ENCODE peak calls at places on chromosomes 11 and 22, in four cellular contexts. I is right atrium auricular region, C is IMR-90, G is thoracic aorta. Z is an unnamed sample. For H3K4me1, the result is how much of the 10 kb centered on the place peaks cover.

GRCh38 chr11:102268985-102269470 is 48.3 kb upstream of the BIRC3 start:
- DNase-seq in C (no peak), I (no peak), G (no peak), Z (no peak)

GRCh38 chr22:26354707-26355106 is 74.4 kb upstream of the ASPHD2 start:
- DNase-seq in C (no peak), I (no peak), G (no peak), Z (no peak)

GRCh38 chr11:29018631-29019030 is 910.4 kb downstream of the METTL15 start:
- DNase-seq in I (no peak), C (peak), G (no peak), Z (no peak)

GRCh38 chr22:27240298-27240885 is 561.2 kb downstream of the MN1 start:
- DNase-seq in C (peak), I (no peak), G (no peak), Z (peak)

GRCh38 chr11:64742940-64743590 is 877 bp downstream of the RASGRP2 start:
- DNase-seq in C (no peak), I (peak), G (no peak), Z (peak)

GRCh38 chr11:126063510-126063858 is 818 bp upstream of the CDON start:
- DNase-seq in I (no peak), C (no peak), G (no peak), Z (no peak)

GRCh38 chr11:85088286-85088685 is 538.9 kb downstream of the DLG2 start:
- DNase-seq in I (no peak), G (no peak), C (peak), Z (no peak)

GRCh38 chr22:19143967-19144400 is 467 bp downstream of the ESS2 start:
- DNase-seq in G (no peak), I (no peak), C (peak), Z (no peak)

GRCh38 chr11:114615448-114616361 is 20.1 kb upstream of the NXPE4 start:
- DNase-seq in C (no peak), G (no peak), I (no peak), Z (no peak)

GRCh38 chr11:78656984-78657383 is 82.3 kb upstream of the NARS2 start:
- DNase-seq in G (no peak), I (peak), C (no peak), Z (no peak)

GRCh38 chr11:19879309-19880087 is 166.9 kb downstream of the NAV2 start:
- DNase-seq in G (no peak), C (no peak), I (no peak), Z (no peak)

GRCh38 chr22:39518996-39519680 is 1.2 kb upstream of the ATF4 start:
- DNase-seq in G (no peak), I (no peak), C (peak), Z (no peak)

GRCh38 chr11:9906043-9906791 is 242.3 kb downstream of the SWAP70 start:
- DNase-seq in I (no peak), G (no peak), C (peak), Z (no peak)

GRCh38 chr11:27409742-27410141 is 46.7 kb upstream of the CCDC34 start:
- DNase-seq in G (no peak), I (no peak), C (no peak), Z (no peak)

GRCh38 chr11:103537904-103538502 is 428.8 kb downstream of the DYNC2H1 start:
- DNase-seq in I (no peak), C (peak), G (no peak), Z (peak)

GRCh38 chr11:11966354-11966741 is 42.1 kb downstream of the DKK3 start:
- DNase-seq in C (no peak), I (no peak), G (no peak), Z (no peak)

GRCh38 chr11:17735823-17736772 is 1.5 kb downstream of the KCNC1 start:
- DNase-seq in G (no peak), I (no peak), C (no peak), Z (peak)

GRCh38 chr11:117175104-117175503 is 3.4 kb upstream of the SIDT2 start:
- DNase-seq in C (no peak), I (no peak), G (no peak), Z (no peak)

GRCh38 chr11:123684601-123685000 is 30.2 kb upstream of the SCN3B start:
- DNase-seq in I (no peak), G (no peak), C (no peak), Z (no peak)

GRCh38 chr11:104946907-104947306 is 21.5 kb downstream of the CASP4 start:
- DNase-seq in C (peak), G (no peak), I (no peak), Z (peak)

GRCh38 chr11:65888163-65888814 is at the start of gene FIBP:
- DNase-seq in I (peak), G (peak), C (peak), Z (peak)

GRCh38 chr22:36212896-36213295 is 11.3 kb upstream of the APOL4 start:
- DNase-seq in G (no peak), I (no peak), C (no peak), Z (no peak)

GRCh38 chr22:48979482-48979881 is 848.2 kb downstream of the BRD1 start:
- DNase-seq in G (no peak), C (no peak), I (no peak), Z (no peak)

GRCh38 chr11:77761481-77761880 is 59.0 kb downstream of the RSF1 start:
- DNase-seq in G (no peak), C (no peak), I (no peak), Z (no peak)

GRCh38 chr11:66302656-66303055 is 11.0 kb downstream of the TMEM151A start:
- DNase-seq in I (no peak), C (no peak), G (no peak), Z (no peak)

GRCh38 chr11:15468471-15468870 is 353.7 kb downstream of the INSC start:
- DNase-seq in C (peak), I (no peak), G (no peak), Z (no peak)

GRCh38 chr22:37166675-37167066 is 17.0 kb upstream of the IL2RB start:
- DNase-seq in G (peak), I (peak), C (peak), Z (peak)

GRCh38 chr11:110000045-110000502 is 93.1 kb upstream of the ZC3H12C start:
- DNase-seq in I (no peak), G (no peak), C (peak), Z (no peak)

GRCh38 chr11:79200398-79201070 is 240.3 kb downstream of the TENM4 start:
- DNase-seq in C (no peak), I (no peak), G (no peak), Z (no peak)

GRCh38 chr11:95682552-95682951 is 107.0 kb downstream of the FAM76B start:
- DNase-seq in C (peak), G (no peak), I (no peak), Z (no peak)

GRCh38 chr22:46829140-46829891 is 66.9 kb downstream of the TBC1D22A start:
- DNase-seq in I (no peak), C (peak), G (no peak), Z (no peak)

GRCh38 chr11:111766834-111767142 is 599 bp upstream of the PPP2R1B start:
- DNase-seq in I (no peak), C (no peak), G (no peak), Z (no peak)

GRCh38 chr22:24707477-24707816 is 67.1 kb downstream of the PIWIL3 start:
- DNase-seq in I (no peak), G (no peak), C (no peak), Z (no peak)

DNA sequence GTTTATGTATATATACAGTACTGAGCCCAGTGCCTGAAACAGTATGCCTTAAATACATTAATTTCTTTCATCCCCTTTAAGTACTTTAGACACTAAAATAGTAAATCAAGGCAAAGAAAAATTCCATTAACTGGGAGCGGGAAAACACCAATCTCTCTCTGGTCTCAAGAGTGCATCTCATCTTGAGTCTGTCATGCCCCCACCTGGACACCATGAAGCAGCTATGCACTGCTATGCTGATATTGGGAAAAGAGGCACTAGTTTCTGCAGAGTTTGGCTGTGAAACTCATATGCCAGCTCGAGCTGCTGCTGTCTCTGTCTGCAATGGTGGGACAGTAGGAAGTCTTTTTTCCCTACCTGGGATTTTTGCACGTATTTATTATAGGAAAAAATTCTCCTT is 754.4 kb upstream of the RAG2 start:
- DNase-seq in G (no peak), C (no peak), I (no peak), Z (no peak)
- TF ChIP-seq CTCF in G (no peak), C (no peak), I (no peak), Z (no peak)

GRCh38 chr11:59201376-59201775 is 11.4 kb downstream of the MPEG1 start:
- DNase-seq in I (no peak), G (no peak), C (no peak), Z (no peak)

GRCh38 chr11:59199546-59200420 is 12.9 kb downstream of the MPEG1 start:
- DNase-seq in I (no peak), C (no peak), G (no peak), Z (no peak)

GRCh38 chr11:59197990-59198389 is 14.7 kb downstream of the MPEG1 start:
- DNase-seq in C (peak), G (peak), I (peak), Z (peak)

GRCh38 chr11:59196777-59197176 is 15.9 kb downstream of the MPEG1 start:
- DNase-seq in C (no peak), G (no peak), I (no peak), Z (no peak)

DNA sequence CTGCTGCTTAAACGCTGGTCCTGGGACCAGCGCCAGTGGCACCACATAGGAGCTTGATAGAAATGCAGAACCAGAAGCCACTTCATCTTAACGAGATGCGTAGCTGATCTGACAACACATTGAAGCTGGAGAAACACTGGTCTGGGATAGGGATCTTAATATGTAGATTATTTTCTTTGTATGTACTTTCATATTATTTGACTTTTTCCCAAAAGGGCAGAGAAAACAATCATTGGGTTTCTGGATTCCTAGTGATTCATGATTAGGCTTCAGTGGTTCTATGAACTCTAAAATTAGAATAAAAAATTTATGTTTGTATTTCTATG is 12.3 kb downstream of the MPEG1 start:
- DNase-seq in C (no peak), I (no peak), G (no peak), Z (no peak)
- H3K4me1 ChIP-seq in C (under half), I (under half), G (under half), Z (under half)

GRCh38 chr22:45462034-45462655 is 40.5 kb upstream of the FBLN1 start:
- DNase-seq in G (no peak), C (no peak), I (no peak), Z (no peak)
- TF ChIP-seq CTCF in G (no peak), C (no peak), I (no peak), Z (peak)

GRCh38 chr11:61485080-61485479 is 23.5 kb upstream of the LRRC10B start:
- DNase-seq in I (no peak), G (no peak), C (no peak), Z (no peak)

GRCh38 chr11:61486779-61487178 is 21.8 kb upstream of the LRRC10B start:
- DNase-seq in C (no peak), G (no peak), I (no peak), Z (no peak)

GRCh38 chr11:61486004-61486615 is 22.4 kb upstream of the LRRC10B start:
- DNase-seq in I (no peak), G (no peak), C (no peak), Z (no peak)

GRCh38 chr11:61482513-61482912 is 26.0 kb upstream of the LRRC10B start:
- DNase-seq in I (no peak), G (no peak), C (no peak), Z (no peak)

DNA sequence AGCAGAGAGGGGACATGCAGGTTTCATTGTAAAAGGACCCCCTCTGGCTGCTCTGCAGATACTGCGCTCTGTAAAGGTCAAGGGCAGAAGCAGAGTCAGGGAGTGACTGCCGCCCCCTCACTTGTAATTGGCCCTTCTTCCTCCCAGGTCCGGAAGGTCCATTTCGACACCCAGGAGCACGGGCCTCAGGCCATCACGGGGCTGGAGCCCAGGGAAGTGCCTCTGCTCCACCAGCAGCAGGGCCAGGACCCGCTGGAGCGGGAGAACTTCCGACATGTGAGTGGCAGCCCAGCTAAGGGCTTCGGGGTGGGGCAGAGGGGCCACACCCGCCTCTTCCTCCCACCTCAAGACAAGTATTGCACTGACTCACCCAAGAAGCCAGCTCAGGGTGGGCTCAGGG is 24.0 kb upstream of the LRRC10B start:
- DNase-seq in C (no peak), G (no peak), I (no peak), Z (no peak)
- H3K4me1 ChIP-seq in C (under half), G (under half), I (under half), Z (under half)

DNA sequence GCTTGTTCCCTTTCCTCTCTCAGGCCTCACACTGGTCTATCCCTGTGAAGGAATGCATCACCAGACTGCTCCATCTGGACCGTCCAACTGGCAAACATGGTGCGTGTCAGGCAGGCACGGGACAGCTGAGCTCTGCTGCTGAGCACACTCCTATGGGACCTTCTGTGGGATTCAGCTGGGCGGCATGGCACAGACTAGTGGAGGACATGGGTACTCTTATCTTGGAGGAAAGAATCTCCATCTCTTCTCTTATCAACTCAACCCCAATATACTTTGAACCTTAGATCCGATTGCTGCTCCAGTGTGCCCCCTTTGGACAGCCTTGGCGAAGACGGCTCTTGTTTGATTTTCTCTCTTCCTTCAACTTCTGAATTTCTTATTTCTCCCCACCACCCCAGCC is 593.6 kb downstream of the ETS1 start:
- DNase-seq in C (no peak), I (no peak), G (no peak), Z (no peak)
- TF ChIP-seq CTCF in C (no peak), I (no peak), G (no peak), Z (no peak)

GRCh38 chr22:23178512-23179254 is 1.6 kb upstream of the BCR start:
- DNase-seq in I (peak), G (no peak), C (peak), Z (peak)
- H3K4me1 ChIP-seq in I (under half), G (under half), C (under half), Z (under half)

GRCh38 chr11:70739811-70740474 is 341.6 kb downstream of the CTTN start:
- DNase-seq in G (no peak), C (no peak), I (no peak), Z (no peak)
- TF ChIP-seq CTCF in G (no peak), C (no peak), I (no peak), Z (peak)